ENCODE peak calls at places on chromosomes 1 and 21, in seven cellular contexts. C is progenitor cell of endocrine pancreas, M is thoracic aorta, K is fibroblast of the aortic adventitia, O is suprapubic skin, W is endothelial cell, A is ovary. I is an unnamed sample.

GRCh38 chr1:241600496-241600901 is 39.7 kb downstream of the CHML start:
- DNase-seq in W (no peak), C (no peak), A (no peak), O (no peak), M (no peak), K (no peak), I (no peak)

GRCh38 chr1:67535474-67535873 is 105.3 kb upstream of the SERBP1 start:
- DNase-seq in W (peak), A (peak), M (peak), C (peak), K (peak), O (peak), I (peak)

GRCh38 chr1:207993477-207994445 is 82.8 kb upstream of the CD34 start:
- DNase-seq in C (no peak), K (peak), M (no peak), O (no peak), W (peak), A (no peak), I (peak)

GRCh38 chr1:119911775-119912174 is 15.5 kb upstream of the ADAM30 start:
- DNase-seq in C (no peak), O (no peak), M (no peak), W (no peak), K (no peak), A (no peak), I (no peak)

GRCh38 chr21:32597205-32597604 is 11.9 kb upstream of the TCP10L start:
- DNase-seq in M (no peak), C (no peak), W (no peak), A (no peak), O (no peak), K (peak), I (no peak)

GRCh38 chr1:84960371-84960770 is 36.5 kb downstream of the MCOLN2 start:
- DNase-seq in W (no peak), M (no peak), C (no peak), K (peak), A (no peak), O (no peak), I (no peak)

GRCh38 chr21:25709684-25710265 is 24.9 kb downstream of the ATP5PF start:
- DNase-seq in A (no peak), W (no peak), M (no peak), O (no peak), K (no peak), C (no peak), I (no peak)

GRCh38 chr1:44822981-44823451 is 14.7 kb downstream of the BTBD19 start:
- DNase-seq in O (no peak), A (no peak), W (no peak), K (no peak), C (no peak), M (no peak), I (no peak)

GRCh38 chr1:30183895-30184294 is 539.5 kb downstream of the MATN1 start:
- DNase-seq in O (peak), C (no peak), W (no peak), A (no peak), M (no peak), K (no peak), I (peak)

GRCh38 chr1:24391882-24392603 is 21.5 kb downstream of the STPG1 start:
- DNase-seq in C (peak), O (peak), A (peak), K (peak), W (peak), M (no peak), I (peak)

GRCh38 chr1:55050283-55050682 is 10.9 kb downstream of the PCSK9 start:
- DNase-seq in A (no peak), O (peak), M (no peak), W (no peak), C (no peak), K (peak), I (no peak)

GRCh38 chr1:165633624-165634023 is 2.6 kb downstream of the MGST3 start:
- DNase-seq in K (peak), O (no peak), M (no peak), C (no peak), A (no peak), W (no peak), I (no peak)

GRCh38 chr1:168803696-168804510 is 74.9 kb upstream of the DPT start:
- DNase-seq in O (no peak), A (no peak), W (peak), M (no peak), C (no peak), K (no peak), I (no peak)

GRCh38 chr1:206703647-206704046 is 18.9 kb downstream of the MAPKAPK2 start:
- DNase-seq in O (no peak), A (no peak), W (no peak), M (no peak), K (no peak), C (no peak), I (no peak)

GRCh38 chr1:37479255-37480124 is 5.1 kb downstream of the ZC3H12A start:
- DNase-seq in M (peak), K (peak), W (no peak), A (peak), O (peak), C (no peak), I (no peak)

GRCh38 chr1:206776239-206776638 is 3.9 kb upstream of the IL10 start:
- DNase-seq in O (no peak), M (no peak), K (no peak), A (no peak), W (no peak), C (no peak), I (no peak)

GRCh38 chr1:186843931-186844330 is 15.2 kb downstream of the PLA2G4A start:
- DNase-seq in A (no peak), M (no peak), O (no peak), K (no peak), C (no peak), W (no peak), I (no peak)

GRCh38 chr1:186841599-186841998 is 12.8 kb downstream of the PLA2G4A start:
- DNase-seq in C (no peak), W (no peak), A (no peak), K (peak), M (no peak), O (no peak), I (no peak)

GRCh38 chr1:186842547-186842946 is 13.8 kb downstream of the PLA2G4A start:
- DNase-seq in K (no peak), O (no peak), M (no peak), A (no peak), W (no peak), C (no peak), I (no peak)

GRCh38 chr1:186845581-186846210 is 16.9 kb downstream of the PLA2G4A start:
- DNase-seq in K (peak), O (no peak), C (no peak), M (no peak), A (no peak), W (no peak), I (no peak)

GRCh38 chr1:186843261-186843660 is 14.5 kb downstream of the PLA2G4A start:
- DNase-seq in C (no peak), W (no peak), O (no peak), M (no peak), A (no peak), K (no peak), I (no peak)
- TF ChIP-seq CTCF in C (no peak), W (no peak), O (no peak), M (no peak), A (no peak), K (no peak), I (no peak)

DNA sequence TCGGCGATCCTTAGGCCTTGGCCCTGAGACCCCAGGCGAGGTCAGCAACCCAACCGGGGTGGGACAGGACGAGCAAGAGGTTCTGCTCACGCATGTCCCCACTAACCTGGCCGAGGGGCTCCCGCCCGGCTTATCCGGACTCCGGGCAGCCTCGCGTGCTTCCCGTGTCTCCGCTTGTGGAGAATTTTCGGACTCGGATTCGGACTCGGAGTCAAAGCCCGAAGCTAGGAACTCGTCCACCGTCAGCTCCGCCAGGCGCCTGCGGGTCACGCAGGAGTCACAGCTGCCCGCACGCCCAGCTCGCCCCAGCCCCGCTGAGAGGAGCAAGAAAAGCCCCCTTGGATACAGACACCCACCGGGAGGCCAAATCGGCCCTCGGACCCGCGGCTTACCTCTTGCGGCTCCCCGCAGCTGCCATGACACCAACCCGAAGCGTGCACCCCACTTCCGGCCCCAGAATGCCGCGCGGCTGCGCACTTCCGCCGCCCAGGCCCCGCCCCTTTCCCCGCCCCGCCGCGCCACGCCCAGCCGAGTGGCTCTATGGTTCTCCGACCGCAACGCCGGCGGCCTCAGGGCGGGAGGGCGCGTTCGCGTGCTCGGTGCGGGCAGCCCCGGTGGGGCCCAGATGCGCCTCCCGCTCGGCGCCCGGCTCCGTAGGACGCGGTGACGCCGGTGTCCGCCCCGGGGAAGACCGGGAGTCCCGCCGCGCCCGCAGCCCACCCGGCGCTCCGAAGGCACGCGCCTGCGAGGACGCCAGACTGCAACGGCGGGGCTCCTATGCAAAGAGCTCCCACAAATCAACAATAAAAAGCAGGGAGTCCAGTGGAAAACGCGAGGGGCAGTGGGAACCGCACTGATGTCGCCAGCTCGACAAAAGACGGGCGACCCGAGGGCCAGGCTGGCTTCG is at the start of gene NOC2L:
- DNase-seq in O (peak), A (peak), C (peak), M (peak), K (peak), W (peak), I (peak)
- TF ChIP-seq CTCF in O (no peak), A (no peak), C (no peak), M (no peak), K (no peak), W (no peak), I (no peak)

DNA sequence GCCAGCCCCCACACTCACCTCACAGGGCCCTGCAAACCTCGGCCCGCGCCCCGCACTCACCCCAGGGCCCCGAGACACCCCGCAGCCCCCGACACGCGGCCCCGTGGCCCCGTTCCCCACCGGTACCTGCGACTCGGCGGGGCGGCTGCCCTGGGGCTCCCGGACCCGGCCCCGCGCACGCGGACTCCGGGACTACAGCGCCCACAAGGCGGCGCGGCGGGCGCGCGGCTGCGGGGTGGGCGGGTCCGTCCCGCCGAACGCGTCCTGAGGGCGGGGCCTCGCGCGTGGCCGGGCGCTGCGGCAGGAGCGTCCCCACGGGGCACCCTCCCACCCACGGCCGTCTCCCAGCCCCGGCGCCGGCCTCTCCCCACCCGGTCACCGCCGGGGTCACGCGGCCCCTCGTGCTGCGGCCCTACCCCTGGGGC is at the start of gene SLC19A1:
- DNase-seq in A (peak), C (peak), W (peak), M (no peak), O (peak), K (peak), I (peak)
- TF ChIP-seq CTCF in A (peak), C (peak), W (no peak), M (peak), O (peak), K (peak), I (peak)

GRCh38 chr1:178189814-178190213 is 95.9 kb downstream of the RASAL2 start:
- DNase-seq in A (no peak), K (peak), C (no peak), M (no peak), W (peak), O (no peak), I (no peak)
- TF ChIP-seq CTCF in A (no peak), K (peak), C (peak), M (no peak), W (peak), O (no peak), I (peak)

GRCh38 chr1:200292699-200293098 is 117.1 kb downstream of the ZNF281 start:
- DNase-seq in W (no peak), M (no peak), O (no peak), C (no peak), A (no peak), K (no peak), I (no peak)

GRCh38 chr1:200294241-200294640 is 115.6 kb downstream of the ZNF281 start:
- DNase-seq in C (no peak), M (no peak), O (no peak), K (no peak), W (no peak), A (no peak), I (no peak)

GRCh38 chr1:200291106-200291505 is 118.7 kb downstream of the ZNF281 start:
- DNase-seq in O (no peak), C (no peak), W (no peak), K (no peak), A (no peak), M (no peak), I (no peak)

GRCh38 chr1:200288226-200288625 is 121.6 kb downstream of the ZNF281 start:
- DNase-seq in K (no peak), C (no peak), O (no peak), M (no peak), A (no peak), W (no peak), I (no peak)

GRCh38 chr1:200290010-200290685 is 119.7 kb downstream of the ZNF281 start:
- DNase-seq in A (no peak), W (peak), O (no peak), K (no peak), C (no peak), M (no peak), I (no peak)
- TF ChIP-seq CTCF in A (no peak), W (peak), O (no peak), K (no peak), C (peak), M (no peak), I (no peak)

GRCh38 chr1:205420938-205421337 is 918 bp downstream of the LEMD1 start:
- DNase-seq in O (no peak), M (no peak), K (no peak), W (no peak), C (no peak), A (no peak), I (no peak)

GRCh38 chr1:205424881-205425635 is 3.2 kb upstream of the LEMD1 start:
- DNase-seq in W (no peak), A (no peak), O (no peak), C (no peak), M (no peak), K (no peak), I (no peak)

GRCh38 chr1:205423814-205424399 is 2.1 kb upstream of the LEMD1 start:
- DNase-seq in K (no peak), C (no peak), M (no peak), W (no peak), O (no peak), A (no peak), I (no peak)

GRCh38 chr1:205421728-205422127 is at the start of gene LEMD1:
- DNase-seq in K (no peak), M (no peak), W (no peak), O (no peak), A (no peak), C (no peak), I (no peak)

DNA sequence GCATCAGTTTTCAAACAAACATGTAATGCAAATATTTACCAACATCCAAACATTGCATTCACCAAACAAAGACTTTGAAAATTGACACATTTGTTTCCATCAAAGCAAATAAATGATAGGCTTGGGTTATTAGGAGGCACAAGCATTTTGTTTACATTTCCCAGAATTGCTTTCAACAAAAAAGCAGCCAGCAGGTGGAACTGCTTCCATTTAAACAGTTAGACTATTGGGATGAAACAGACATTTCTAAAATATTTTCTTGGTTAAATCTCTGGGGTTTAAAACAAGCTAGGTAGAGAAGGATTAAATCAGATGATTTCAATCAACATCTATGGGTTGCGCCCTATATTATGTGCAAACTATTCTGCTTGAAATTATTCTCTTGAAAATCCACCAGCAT is 1.4 kb upstream of the LEMD1 start:
- DNase-seq in O (no peak), C (no peak), M (no peak), W (no peak), K (no peak), A (no peak), I (no peak)
- TF ChIP-seq CTCF in O (no peak), C (no peak), M (no peak), W (no peak), K (no peak), A (no peak), I (no peak)

DNA sequence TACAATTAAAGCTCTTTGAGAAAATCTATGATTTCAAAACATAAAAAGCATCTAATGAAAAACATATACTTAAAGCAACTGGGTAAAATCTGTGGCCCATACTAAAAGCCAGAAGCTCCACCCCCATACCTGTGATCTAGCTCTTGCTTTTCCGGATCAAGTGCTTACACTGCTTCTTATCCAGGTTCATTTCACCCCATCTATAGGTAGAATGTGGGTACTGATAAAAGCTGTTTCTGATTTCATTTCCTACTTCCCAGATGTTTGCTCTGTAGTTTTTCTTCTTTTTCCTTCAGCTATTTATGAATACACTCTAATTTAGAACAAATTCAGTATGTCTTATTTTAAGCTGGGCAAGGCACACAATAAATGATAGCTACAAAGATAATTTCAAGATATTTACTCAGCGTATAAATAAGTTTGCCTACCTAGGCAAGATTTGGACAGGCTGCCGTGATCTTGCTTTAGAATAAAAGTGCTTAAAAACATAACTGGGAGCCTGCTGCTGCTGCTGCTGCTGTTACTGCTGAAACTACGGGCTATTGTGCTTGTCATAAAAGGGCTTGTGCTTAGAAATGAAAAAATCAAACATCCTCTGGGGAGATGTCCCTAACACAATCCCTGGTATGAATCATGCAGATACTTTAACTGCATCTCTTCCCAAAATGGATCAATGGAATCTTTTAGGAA is 2.1 kb downstream of the SIPA1L2 start:
- DNase-seq in C (no peak), A (no peak), M (no peak), O (no peak), K (peak), W (no peak), I (no peak)
- TF ChIP-seq CTCF in C (peak), A (no peak), M (no peak), O (peak), K (peak), W (peak), I (peak)